ENCODE peak calls at places on chromosome 7, in four cellular contexts. N, H, B and K are unnamed samples.

GRCh38 chr7:134931487-134931886 is 54.8 kb upstream of the AGBL3 start:
- DNase-seq in N (no peak), H (peak), B (no peak), K (no peak)

GRCh38 chr7:21261627-21262564 is 166.0 kb upstream of the SP4 start:
- DNase-seq in N (no peak), H (peak), B (peak), K (peak)

GRCh38 chr7:43873300-43873699 is 4.0 kb upstream of the MRPS24 start:
- DNase-seq in N (no peak), H (no peak), B (no peak), K (peak)

GRCh38 chr7:136870799-136871487 is 2.5 kb downstream of the CHRM2 start:
- DNase-seq in N (no peak), H (no peak), B (no peak), K (no peak)

GRCh38 chr7:27147211-27148030 is at the start of gene HOXA6:
- DNase-seq in N (no peak), H (no peak), B (no peak), K (no peak)

GRCh38 chr7:150450491-150450992 is at the start of gene GIMAP8:
- DNase-seq in N (no peak), H (peak), B (no peak), K (no peak)

GRCh38 chr7:1675673-1676549 is 5.8 kb downstream of the ELFN1 start:
- DNase-seq in N (no peak), H (no peak), B (no peak), K (no peak)

GRCh38 chr7:10704653-10705052 is 269.0 kb upstream of the PHF14 start:
- DNase-seq in N (no peak), H (no peak), B (no peak), K (no peak)

GRCh38 chr7:43937444-43937843 is 11.2 kb downstream of the UBE2D4 start:
- DNase-seq in N (no peak), H (no peak), B (no peak), K (no peak)

GRCh38 chr7:135924302-135924701 is 52.9 kb downstream of the MTPN start:
- DNase-seq in N (no peak), H (no peak), B (no peak), K (no peak)

GRCh38 chr7:154584352-154585252 is 418.3 kb downstream of the PAXIP1 start:
- DNase-seq in N (no peak), H (no peak), B (no peak), K (no peak)

GRCh38 chr7:69932034-69932628 is 333.9 kb downstream of the AUTS2 start:
- DNase-seq in N (peak), H (peak), B (no peak), K (no peak)

GRCh38 chr7:19117870-19118608 is 603 bp upstream of the TWIST1 start:
- DNase-seq in N (no peak), H (no peak), B (no peak), K (peak)

GRCh38 chr7:108018668-108019067 is 15.7 kb upstream of the LAMB1 start:
- DNase-seq in N (no peak), H (no peak), B (no peak), K (no peak)

GRCh38 chr7:43076189-43076605 is 36.2 kb upstream of the HECW1 start:
- DNase-seq in N (no peak), H (no peak), B (peak), K (peak)

GRCh38 chr7:111438369-111439289 is 123.7 kb downstream of the IMMP2L start:
- DNase-seq in N (no peak), H (no peak), B (peak), K (peak)

GRCh38 chr7:74173074-74173473 is 1.1 kb upstream of the EIF4H start:
- DNase-seq in N (no peak), H (no peak), B (no peak), K (peak)

GRCh38 chr7:54833021-54833467 is 74.0 kb upstream of the SEC61G start:
- DNase-seq in N (no peak), H (no peak), B (no peak), K (no peak)

GRCh38 chr7:90771281-90771680 is 175.2 kb downstream of the CDK14 start:
- DNase-seq in N (no peak), H (no peak), B (no peak), K (no peak)

GRCh38 chr7:71016387-71016786 is 115.6 kb upstream of the GALNT17 start:
- DNase-seq in N (no peak), H (no peak), B (no peak), K (no peak)

GRCh38 chr7:135757719-135758411 is 9.3 kb upstream of the FAM180A start:
- DNase-seq in N (no peak), H (peak), B (peak), K (peak)

GRCh38 chr7:143285454-143285756 is 647 bp downstream of the TMEM139 start:
- DNase-seq in N (no peak), H (no peak), B (no peak), K (peak)

GRCh38 chr7:41114166-41114565 is 588.7 kb downstream of the INHBA start:
- DNase-seq in N (no peak), H (no peak), B (no peak), K (no peak)

GRCh38 chr7:117951285-117951684 is 78.0 kb upstream of the CTTNBP2 start:
- DNase-seq in N (no peak), H (no peak), B (no peak), K (peak)
- TF ChIP-seq CTCF in N (no peak), H (no peak), B (no peak), K (no peak)

GRCh38 chr7:124032369-124033092 is at the start of gene TMEM229A:
- DNase-seq in N (no peak), H (peak), B (no peak), K (peak)
- TF ChIP-seq CTCF in N (peak), H (no peak), B (no peak), K (no peak)

GRCh38 chr7:50595538-50596102 is 30.4 kb upstream of the DDC start:
- DNase-seq in N (no peak), H (peak), B (peak), K (peak)
- TF ChIP-seq CTCF in N (peak), H (peak), B (peak), K (peak)

GRCh38 chr7:141288626-141289025 is 214.8 kb downstream of the TMEM178B start:
- DNase-seq in N (no peak), H (no peak), B (no peak), K (peak)

GRCh38 chr7:141290365-141290764 is 216.5 kb downstream of the TMEM178B start:
- DNase-seq in N (no peak), H (no peak), B (no peak), K (no peak)

GRCh38 chr7:141290951-141291350 is 217.1 kb downstream of the TMEM178B start:
- DNase-seq in N (no peak), H (no peak), B (no peak), K (no peak)

GRCh38 chr7:141286522-141286921 is 212.7 kb downstream of the TMEM178B start:
- DNase-seq in N (no peak), H (no peak), B (no peak), K (no peak)

DNA sequence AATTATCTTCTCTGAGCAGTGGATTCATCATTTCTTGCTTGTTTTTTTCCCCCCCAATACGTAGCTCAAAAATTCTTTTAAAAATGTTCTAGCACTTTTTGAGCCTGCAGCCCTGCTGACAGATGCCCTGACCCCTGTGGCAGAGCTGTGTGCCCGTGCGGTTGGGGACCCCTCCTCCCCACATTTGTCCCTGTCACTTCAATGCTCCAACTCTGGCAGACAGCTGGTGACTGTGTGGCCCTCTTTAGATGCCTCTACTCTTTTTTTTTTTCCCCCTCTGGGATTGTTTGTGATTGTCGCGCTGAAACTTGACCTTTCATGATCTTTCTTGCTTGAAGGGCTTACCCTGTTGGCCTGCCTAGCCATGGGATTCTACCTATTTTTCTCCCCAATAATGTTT is 214.1 kb downstream of the TMEM178B start:
- DNase-seq in N (no peak), H (no peak), B (no peak), K (no peak)
- TF ChIP-seq CTCF in N (no peak), H (no peak), B (no peak), K (no peak)

GRCh38 chr7:133851416-133851815 is 275.7 kb upstream of the LRGUK start:
- DNase-seq in N (no peak), H (no peak), B (no peak), K (no peak)

GRCh38 chr7:133857376-133858119 is 269.6 kb upstream of the LRGUK start:
- DNase-seq in N (no peak), H (no peak), B (no peak), K (no peak)

GRCh38 chr7:133850497-133851070 is 276.6 kb upstream of the LRGUK start:
- DNase-seq in N (no peak), H (no peak), B (no peak), K (no peak)

GRCh38 chr7:133854739-133855138 is 272.4 kb upstream of the LRGUK start:
- DNase-seq in N (no peak), H (no peak), B (peak), K (peak)

GRCh38 chr7:133853706-133854276 is 273.3 kb upstream of the LRGUK start:
- DNase-seq in N (peak), H (no peak), B (peak), K (peak)
- TF ChIP-seq CTCF in N (peak), H (no peak), B (peak), K (peak)